ENCODE peak calls at places on chromosomes 12 and 14, in six cellular contexts. Y is A549, Z is sigmoid colon, A is ovary, V is esophagus muscularis mucosa, W is tibial nerve. T is an unnamed sample.

GRCh38 chr12:70264067-70264867 is 21.0 kb downstream of the CNOT2 start:
- DNase-seq in Y (no peak), Z (no peak), A (no peak), V (no peak), W (no peak), T (no peak)

GRCh38 chr14:74019743-74020142 is 594 bp downstream of the BBOF1 start:
- DNase-seq in Y (peak; percentile 29), Z (no peak), A (no peak), V (no peak), W (no peak), T (no peak)

GRCh38 chr14:36478782-36479181 is 41.2 kb downstream of the NKX2-1 start:
- DNase-seq in Y (no peak), Z (no peak), A (no peak), V (no peak), W (no peak), T (no peak)

GRCh38 chr14:98953544-98954346 is 318.3 kb downstream of the BCL11B start:
- DNase-seq in Y (peak; percentile 70), Z (peak; percentile 89), A (no peak), V (peak; percentile 92), W (peak; percentile 66), T (no peak)

GRCh38 chr12:12380949-12381593 is 24.2 kb downstream of the BORCS5 start:
- DNase-seq in Y (no peak), Z (no peak), A (no peak), V (no peak), W (no peak), T (no peak)

GRCh38 chr12:6450869-6451347 is 934 bp upstream of the TAPBPL start:
- DNase-seq in Y (no peak), Z (peak; percentile 83), A (no peak), V (no peak), W (no peak), T (no peak)

GRCh38 chr12:117124421-117125274 is 25.4 kb upstream of the TESC start:
- DNase-seq in Y (no peak), Z (no peak), A (no peak), V (no peak), W (no peak), T (no peak)

GRCh38 chr12:76384560-76384959 is 36.3 kb upstream of the BBS10 start:
- DNase-seq in Y (no peak), Z (no peak), A (no peak), V (no peak), W (no peak), T (no peak)

GRCh38 chr14:35134329-35135123 is 12.2 kb downstream of the PRORP start:
- DNase-seq in Y (no peak), Z (no peak), A (no peak), V (no peak), W (no peak), T (peak; percentile 29)

GRCh38 chr12:93853698-93854478 is 176.7 kb downstream of the CRADD start:
- DNase-seq in Y (no peak), Z (no peak), A (no peak), V (no peak), W (no peak), T (no peak)

GRCh38 chr12:93850476-93850875 is 173.3 kb downstream of the CRADD start:
- DNase-seq in Y (no peak), Z (no peak), A (no peak), V (no peak), W (no peak), T (no peak)

GRCh38 chr12:93849946-93850345 is 172.8 kb downstream of the CRADD start:
- DNase-seq in Y (no peak), Z (no peak), A (no peak), V (no peak), W (no peak), T (no peak)

GRCh38 chr12:93852067-93852466 is 174.9 kb downstream of the CRADD start:
- DNase-seq in Y (no peak), Z (no peak), A (no peak), V (no peak), W (no peak), T (no peak)

GRCh38 chr12:93851245-93851665 is 174.1 kb downstream of the CRADD start:
- DNase-seq in Y (no peak), Z (no peak), A (no peak), V (no peak), W (no peak), T (no peak)
- H3K27ac ChIP-seq in Y (no peak overlapping the region), Z (no peak overlapping the region), A (no peak overlapping the region), V (no peak overlapping the region), W (no peak overlapping the region), T (no peak overlapping the region)

GRCh38 chr14:96776791-96777190 is 20.4 kb upstream of the VRK1 start:
- DNase-seq in Y (no peak), Z (no peak), A (no peak), V (no peak), W (no peak), T (no peak)

DNA sequence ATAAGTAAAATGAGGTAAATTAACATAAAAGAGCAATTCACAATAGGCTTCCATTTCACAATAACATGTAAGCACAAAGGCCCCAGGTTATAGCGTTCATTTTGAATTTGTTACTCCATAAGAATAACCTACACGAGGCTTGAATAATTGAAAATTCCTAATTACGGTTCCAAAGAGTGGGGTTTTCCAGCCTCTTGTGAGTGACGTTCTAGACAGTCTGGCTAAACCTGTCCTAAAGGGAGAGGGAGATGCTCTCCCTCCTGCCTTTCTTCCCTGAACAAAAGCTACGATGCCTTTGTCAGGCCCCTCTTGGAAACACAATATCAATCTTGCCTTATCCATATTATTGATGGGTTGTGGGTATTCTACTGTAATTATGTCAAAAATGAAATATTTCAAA is 24.3 kb upstream of the VRK1 start:
- DNase-seq in Y (no peak), Z (no peak), A (no peak), V (no peak), W (no peak), T (no peak)
- TF ChIP-seq EP300 in Y (no peak), Z (no peak), A (no peak), V (no peak), W (no peak), T (no peak)

GRCh38 chr14:105476937-105477658 is 2.5 kb downstream of the CRIP2 start:
- DNase-seq in Y (no peak), Z (no peak), A (peak; percentile 41), V (no peak), W (no peak), T (no peak)

GRCh38 chr14:105477659-105478623 is 3.3 kb downstream of the CRIP2 start:
- DNase-seq in Y (no peak), Z (no peak), A (peak; percentile 47), V (no peak), W (no peak), T (no peak)

GRCh38 chr14:105480165-105480564 is 5.5 kb downstream of the CRIP2 start:
- DNase-seq in Y (no peak), Z (no peak), A (peak; percentile 52), V (no peak), W (no peak), T (no peak)

GRCh38 chr14:105479438-105480164 is 5.0 kb downstream of the CRIP2 start:
- DNase-seq in Y (no peak), Z (no peak), A (peak; percentile 45), V (no peak), W (no peak), T (no peak)

GRCh38 chr14:105478624-105479305 is 4.1 kb downstream of the CRIP2 start:
- DNase-seq in Y (no peak), Z (no peak), A (peak; percentile 37), V (no peak), W (no peak), T (no peak)
- TF ChIP-seq POLR2A in Y (no peak), Z (no peak), A (no peak), V (no peak), W (no peak), T (no peak)

GRCh38 chr14:79011091-79011919 is 841.1 kb downstream of the NRXN3 start:
- DNase-seq in Y (peak; percentile 48), Z (no peak), A (no peak), V (no peak), W (no peak), T (no peak)
- H3K27ac ChIP-seq in Y (peak overlapping the region; percentile 13), Z (no peak overlapping the region), A (no peak overlapping the region), V (no peak overlapping the region), W (no peak overlapping the region), T (no peak overlapping the region)

GRCh38 chr14:50944647-50945413 is 547 bp upstream of the PYGL start:
- DNase-seq in Y (peak; percentile 75), Z (peak; percentile 83), A (peak; percentile 64), V (no peak), W (peak; percentile 32), T (peak; percentile 29)
- TF ChIP-seq EP300 in Y (no peak), Z (no peak), A (no peak), V (no peak), W (no peak), T (no peak)

GRCh38 chr14:101511199-101511598 is 50.1 kb upstream of the DIO3 start:
- DNase-seq in Y (no peak), Z (no peak), A (no peak), V (no peak), W (no peak), T (no peak)

GRCh38 chr14:101509730-101510371 is 51.4 kb upstream of the DIO3 start:
- DNase-seq in Y (no peak), Z (peak; percentile 36), A (peak; percentile 6), V (no peak), W (no peak), T (no peak)

GRCh38 chr14:101511620-101512395 is 49.5 kb upstream of the DIO3 start:
- DNase-seq in Y (no peak), Z (no peak), A (no peak), V (no peak), W (no peak), T (no peak)

GRCh38 chr14:101514136-101514535 is 47.2 kb upstream of the DIO3 start:
- DNase-seq in Y (no peak), Z (no peak), A (no peak), V (no peak), W (no peak), T (no peak)

GRCh38 chr14:101512396-101512695 is 48.9 kb upstream of the DIO3 start:
- DNase-seq in Y (no peak), Z (no peak), A (no peak), V (no peak), W (no peak), T (no peak)
- TF ChIP-seq POLR2A in Y (no peak), Z (no peak), A (no peak), V (no peak), W (no peak), T (no peak)

GRCh38 chr12:113889076-113889475 is 77.0 kb downstream of the RBM19 start:
- DNase-seq in Y (no peak), Z (no peak), A (no peak), V (no peak), W (no peak), T (no peak)

GRCh38 chr12:113888435-113888834 is 77.7 kb downstream of the RBM19 start:
- DNase-seq in Y (no peak), Z (no peak), A (no peak), V (no peak), W (no peak), T (no peak)

GRCh38 chr12:113889806-113890581 is 76.1 kb downstream of the RBM19 start:
- DNase-seq in Y (no peak), Z (no peak), A (no peak), V (no peak), W (no peak), T (no peak)

GRCh38 chr12:113886721-113887120 is 79.4 kb downstream of the RBM19 start:
- DNase-seq in Y (no peak), Z (no peak), A (no peak), V (no peak), W (no peak), T (no peak)

GRCh38 chr12:113887906-113888305 is 78.2 kb downstream of the RBM19 start:
- DNase-seq in Y (no peak), Z (no peak), A (no peak), V (no peak), W (no peak), T (no peak)
- H3K27ac ChIP-seq in Y (no peak overlapping the region), Z (no peak overlapping the region), A (no peak overlapping the region), V (no peak overlapping the region), W (no peak overlapping the region), T (no peak overlapping the region)